ENCODE peak calls at places on chromosomes 12 and 14, in five cellular contexts. D is stimulated activated CD4-positive, alpha-beta T cell treated with anti-CD3 and anti-CD28 coated beads, Interleukin-4, amount 100 ng/mL, for 4 hours; Y is skeletal muscle cell; C is iris pigment epithelial cell; X is WTC11. B is an unnamed sample.

GRCh38 chr12:107092669-107093546 is 441 bp downstream of the CRY1 start:
- DNase-seq in Y (no peak), D (peak), C (peak), X (peak), B (no peak)

GRCh38 chr12:76346798-76347420 is 1.3 kb downstream of the BBS10 start:
- DNase-seq in D (no peak), X (no peak), C (peak), Y (peak), B (no peak)

GRCh38 chr14:72178517-72178916 is 246.3 kb downstream of the RGS6 start:
- DNase-seq in C (no peak), X (no peak), Y (no peak), D (no peak), B (no peak)

GRCh38 chr14:69658664-69659261 is 47.4 kb downstream of the SUSD6 start:
- DNase-seq in D (peak), X (no peak), Y (no peak), C (peak), B (no peak)

GRCh38 chr12:5073838-5074237 is 30.2 kb downstream of the KCNA5 start:
- DNase-seq in X (peak), Y (no peak), D (no peak), C (no peak), B (no peak)

GRCh38 chr12:68521848-68522502 is 88.7 kb upstream of the RAP1B start:
- DNase-seq in Y (no peak), D (no peak), C (no peak), X (no peak), B (no peak)

GRCh38 chr12:1205512-1206060 is 214.6 kb downstream of the ERC1 start:
- DNase-seq in D (no peak), X (no peak), Y (no peak), C (peak), B (no peak)

GRCh38 chr14:68397371-68397779 is 395.5 kb downstream of the ZFP36L1 start:
- DNase-seq in C (peak), X (no peak), Y (no peak), D (no peak), B (no peak)

GRCh38 chr12:90390947-90391346 is 564.0 kb downstream of the CCER1 start:
- DNase-seq in D (no peak), X (no peak), C (no peak), Y (no peak), B (no peak)

GRCh38 chr12:40691913-40692616 is at the start of gene CNTN1:
- DNase-seq in X (peak), C (peak), Y (peak), D (no peak), B (peak)

GRCh38 chr14:88492272-88493089 is 62.3 kb downstream of the PTPN21 start:
- DNase-seq in X (peak), Y (no peak), C (peak), D (peak), B (peak)

GRCh38 chr12:51181558-51181957 is 8.6 kb upstream of the TFCP2 start:
- DNase-seq in C (no peak), D (no peak), X (no peak), Y (no peak), B (no peak)

GRCh38 chr12:10405294-10405693 is 4.3 kb downstream of the KLRC4 start:
- DNase-seq in Y (no peak), C (no peak), D (no peak), X (no peak), B (no peak)

GRCh38 chr14:38704220-38704619 is 398.8 kb downstream of the SEC23A start:
- DNase-seq in Y (no peak), C (no peak), X (no peak), D (no peak), B (no peak)

GRCh38 chr14:49173765-49174373 is 412.3 kb downstream of the RPS29 start:
- DNase-seq in Y (peak), X (peak), C (peak), D (no peak), B (peak)

GRCh38 chr14:101476258-101476930 is 84.9 kb upstream of the DIO3 start:
- DNase-seq in D (no peak), C (no peak), X (no peak), Y (no peak), B (no peak)

GRCh38 chr14:60189923-60190840 is 25.0 kb upstream of the DHRS7 start:
- DNase-seq in X (no peak), Y (no peak), D (no peak), C (no peak), B (no peak)

GRCh38 chr14:103699901-103700752 is 15.1 kb downstream of the XRCC3 start:
- DNase-seq in D (no peak), C (no peak), X (no peak), Y (no peak), B (no peak)

GRCh38 chr12:65318186-65318685 is 39.8 kb downstream of the MSRB3 start:
- DNase-seq in D (no peak), X (no peak), Y (no peak), C (no peak), B (no peak)

GRCh38 chr12:123571343-123571813 is 13.0 kb upstream of the TMED2 start:
- DNase-seq in X (peak), C (peak), D (no peak), Y (peak), B (no peak)

GRCh38 chr14:89351364-89351957 is 65.6 kb downstream of the FOXN3 start:
- DNase-seq in C (peak), X (peak), Y (no peak), D (no peak), B (no peak)

GRCh38 chr12:57726884-57727757 is 11.4 kb downstream of the AGAP2 start:
- DNase-seq in Y (no peak), X (peak), C (peak), D (no peak), B (no peak)

GRCh38 chr12:72277415-72277814 is 5.2 kb downstream of the TRHDE start:
- DNase-seq in Y (no peak), D (no peak), C (peak), X (no peak), B (no peak)

GRCh38 chr12:51823875-51824565 is 24.5 kb downstream of the FIGNL2 start:
- DNase-seq in D (peak), C (peak), X (no peak), Y (no peak), B (peak)

GRCh38 chr14:81455344-81455743 is 55.2 kb upstream of the STON2 start:
- DNase-seq in C (no peak), Y (no peak), D (no peak), X (no peak), B (no peak)

GRCh38 chr12:124621296-124621660 is 53.9 kb upstream of the NCOR2 start:
- DNase-seq in X (peak), Y (no peak), D (no peak), C (peak), B (no peak)

GRCh38 chr12:3083949-3084348 is 6.8 kb downstream of the TSPAN9 start:
- DNase-seq in Y (no peak), D (no peak), X (no peak), C (peak), B (no peak)

GRCh38 chr12:96383371-96383770 is 16.9 kb downstream of the CDK17 start:
- DNase-seq in C (no peak), Y (no peak), X (no peak), D (no peak), B (no peak)

GRCh38 chr14:90444077-90444696 is 47.4 kb downstream of the CALM1 start:
- DNase-seq in X (no peak), D (no peak), Y (peak), C (peak), B (no peak)

GRCh38 chr12:11969437-11970154 is 101.1 kb upstream of the BCL2L14 start:
- DNase-seq in X (no peak), C (no peak), D (no peak), Y (no peak), B (no peak)

GRCh38 chr12:47649381-47649780 is 56.4 kb downstream of the RPAP3 start:
- DNase-seq in D (no peak), C (no peak), X (no peak), Y (no peak), B (no peak)

GRCh38 chr12:106780010-106780625 is 5.6 kb downstream of the RIC8B start:
- DNase-seq in D (no peak), X (no peak), Y (no peak), C (peak), B (no peak)

GRCh38 chr12:12813120-12814101 is at the start of gene DDX47:
- DNase-seq in D (peak), C (peak), X (peak), Y (peak), B (peak)

B was measured in non-pigmented ciliary epithelial cell.